ENCODE peak calls at places on chromosomes 13 and 19, in six cellular contexts. L is mesendoderm, T is IMR-90, K is H9, I is trophoblast cell, W is mesenchymal stem cell. A is an unnamed sample.

GRCh38 chr19:14517446-14517839 is 754 bp downstream of the DNAJB1 start:
- DNase-seq in L (peak; percentile 33), T (peak; percentile 28), K (no peak), I (peak; percentile 25), W (no peak), A (no peak)

GRCh38 chr19:13162749-13163608 is 12.8 kb downstream of the IER2 start:
- DNase-seq in L (peak; percentile 99), T (peak; percentile 97), K (peak; percentile 98), I (peak; percentile 100), W (peak; percentile 97), A (peak; percentile 93)

GRCh38 chr19:53254451-53255341 is at the start of gene ZNF677:
- DNase-seq in L (peak; percentile 92), T (peak; percentile 76), K (peak; percentile 93), I (peak; percentile 71), W (peak; percentile 76), A (peak; percentile 65)

GRCh38 chr13:93172109-93172508 is 54.5 kb upstream of the GPC6 start:
- DNase-seq in L (peak; percentile 17), T (no peak), K (no peak), I (no peak), W (no peak), A (no peak)

GRCh38 chr13:37618554-37618953 is 20.0 kb upstream of the POSTN start:
- DNase-seq in L (peak; percentile 43), T (peak; percentile 84), K (no peak), I (peak; percentile 86), W (peak; percentile 50), A (no peak)

GRCh38 chr13:45292176-45292575 is 48.8 kb downstream of the TPT1 start:
- DNase-seq in L (no peak), T (no peak), K (peak; percentile 9), I (no peak), W (no peak), A (no peak)

GRCh38 chr19:45801603-45802175 is 9.0 kb upstream of the DMWD start:
- DNase-seq in L (no peak), T (no peak), K (no peak), I (no peak), W (no peak), A (no peak)

GRCh38 chr19:3064011-3064330 is 1.7 kb upstream of the TLE5 start:
- DNase-seq in L (no peak), T (no peak), K (no peak), I (no peak), W (no peak), A (no peak)

GRCh38 chr19:31881988-31882387 is 463.4 kb upstream of the ZNF507 start:
- DNase-seq in L (no peak), T (no peak), K (no peak), I (no peak), W (no peak), A (no peak)

GRCh38 chr19:31883299-31883990 is 462.0 kb upstream of the ZNF507 start:
- DNase-seq in L (no peak), T (no peak), K (no peak), I (no peak), W (no peak), A (no peak)

GRCh38 chr19:31890230-31890629 is 455.2 kb upstream of the ZNF507 start:
- DNase-seq in L (peak; percentile 46), T (no peak), K (peak; percentile 56), I (no peak), W (no peak), A (no peak)

GRCh38 chr19:31882709-31883108 is 462.7 kb upstream of the ZNF507 start:
- DNase-seq in L (no peak), T (no peak), K (no peak), I (no peak), W (no peak), A (no peak)

DNA sequence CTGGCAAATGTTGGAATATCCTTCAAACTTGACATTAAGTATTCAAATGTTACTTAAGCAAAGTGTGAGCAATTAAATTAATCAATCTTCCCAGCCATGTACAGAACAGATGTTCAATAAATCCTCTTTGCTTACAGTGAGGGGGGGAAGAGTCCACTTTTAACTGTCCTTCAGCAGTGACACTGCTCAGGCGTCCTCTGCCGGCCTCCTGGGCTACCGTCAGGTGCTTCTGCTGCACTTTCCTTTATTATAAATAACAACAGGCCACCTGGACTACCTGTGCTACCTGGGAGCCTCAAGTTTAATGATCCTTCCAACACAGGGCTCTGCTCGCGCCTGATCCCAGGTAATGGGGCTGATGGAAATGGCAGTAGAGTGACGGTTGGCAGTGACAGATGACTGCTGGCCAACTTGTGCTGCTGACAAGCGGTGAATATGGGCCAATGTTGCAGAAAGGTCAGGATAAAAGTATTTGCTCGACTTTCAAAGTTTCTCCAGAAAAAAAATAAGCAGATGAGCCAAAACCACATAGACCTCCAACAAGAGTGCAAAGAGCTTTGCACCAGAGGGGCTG is 460.0 kb upstream of the ZNF507 start:
- DNase-seq in L (no peak), T (no peak), K (no peak), I (no peak), W (no peak), A (no peak)
- H2BK5ac ChIP-seq in L (no peak overlapping the region), T (no peak overlapping the region), K (no peak overlapping the region), I (no peak overlapping the region), W (no peak overlapping the region), A (no peak overlapping the region)

GRCh38 chr19:55597493-55597892 is 1.8 kb downstream of the FIZ1 start:
- DNase-seq in L (no peak), T (no peak), K (peak; percentile 39), I (no peak), W (no peak), A (no peak)
- H2BK5ac ChIP-seq in L (no peak overlapping the region), T (no peak overlapping the region), K (no peak overlapping the region), I (no peak overlapping the region), W (no peak overlapping the region), A (no peak overlapping the region)

DNA sequence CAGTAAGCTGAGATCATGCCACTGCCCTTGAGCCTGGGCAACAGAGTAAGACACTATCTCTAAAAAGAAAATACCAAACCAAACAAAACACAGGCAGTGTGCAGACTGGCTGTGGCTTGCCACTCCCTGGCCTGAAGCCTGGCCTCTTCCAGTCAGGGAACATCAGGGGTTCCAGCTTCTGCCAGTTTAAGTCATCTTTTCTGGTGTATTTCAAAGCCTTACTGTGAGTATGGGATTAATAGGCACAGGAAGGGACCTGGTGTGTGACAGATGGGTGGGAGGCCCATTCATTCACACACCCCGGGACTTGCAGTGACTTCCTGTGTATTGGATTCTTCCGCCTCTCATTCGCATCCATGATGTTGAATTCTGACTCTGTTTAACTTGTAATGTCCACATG is 26.9 kb upstream of the F2RL3 start:
- DNase-seq in L (no peak), T (no peak), K (no peak), I (no peak), W (no peak), A (no peak)
- H2BK5ac ChIP-seq in L (no peak overlapping the region), T (no peak overlapping the region), K (no peak overlapping the region), I (no peak overlapping the region), W (no peak overlapping the region), A (no peak overlapping the region)

GRCh38 chr13:75423946-75424345 is 58.0 kb downstream of the TBC1D4 start:
- DNase-seq in L (no peak), T (no peak), K (no peak), I (peak; percentile 78), W (no peak), A (no peak)

GRCh38 chr13:75421133-75421532 is 60.8 kb downstream of the TBC1D4 start:
- DNase-seq in L (peak; percentile 14), T (no peak), K (no peak), I (no peak), W (no peak), A (no peak)

GRCh38 chr13:75421987-75422386 is 60.0 kb downstream of the TBC1D4 start:
- DNase-seq in L (no peak), T (no peak), K (no peak), I (no peak), W (no peak), A (no peak)

GRCh38 chr13:75425216-75426009 is 56.6 kb downstream of the TBC1D4 start:
- DNase-seq in L (no peak), T (no peak), K (no peak), I (no peak), W (no peak), A (no peak)

GRCh38 chr13:75423383-75423782 is 58.6 kb downstream of the TBC1D4 start:
- DNase-seq in L (no peak), T (no peak), K (no peak), I (no peak), W (no peak), A (no peak)
- H2BK5ac ChIP-seq in L (no peak overlapping the region), T (no peak overlapping the region), K (no peak overlapping the region), I (no peak overlapping the region), W (no peak overlapping the region), A (no peak overlapping the region)

GRCh38 chr19:30395283-30395682 is 23.1 kb downstream of the ZNF536 start:
- DNase-seq in L (no peak), T (no peak), K (no peak), I (no peak), W (no peak), A (no peak)

GRCh38 chr19:30393046-30393445 is 20.9 kb downstream of the ZNF536 start:
- DNase-seq in L (no peak), T (no peak), K (no peak), I (no peak), W (no peak), A (no peak)

GRCh38 chr19:30391554-30392551 is 19.7 kb downstream of the ZNF536 start:
- DNase-seq in L (peak; percentile 59), T (no peak), K (peak; percentile 41), I (no peak), W (no peak), A (no peak)

GRCh38 chr19:30394481-30395151 is 22.4 kb downstream of the ZNF536 start:
- DNase-seq in L (no peak), T (no peak), K (no peak), I (no peak), W (no peak), A (no peak)

DNA sequence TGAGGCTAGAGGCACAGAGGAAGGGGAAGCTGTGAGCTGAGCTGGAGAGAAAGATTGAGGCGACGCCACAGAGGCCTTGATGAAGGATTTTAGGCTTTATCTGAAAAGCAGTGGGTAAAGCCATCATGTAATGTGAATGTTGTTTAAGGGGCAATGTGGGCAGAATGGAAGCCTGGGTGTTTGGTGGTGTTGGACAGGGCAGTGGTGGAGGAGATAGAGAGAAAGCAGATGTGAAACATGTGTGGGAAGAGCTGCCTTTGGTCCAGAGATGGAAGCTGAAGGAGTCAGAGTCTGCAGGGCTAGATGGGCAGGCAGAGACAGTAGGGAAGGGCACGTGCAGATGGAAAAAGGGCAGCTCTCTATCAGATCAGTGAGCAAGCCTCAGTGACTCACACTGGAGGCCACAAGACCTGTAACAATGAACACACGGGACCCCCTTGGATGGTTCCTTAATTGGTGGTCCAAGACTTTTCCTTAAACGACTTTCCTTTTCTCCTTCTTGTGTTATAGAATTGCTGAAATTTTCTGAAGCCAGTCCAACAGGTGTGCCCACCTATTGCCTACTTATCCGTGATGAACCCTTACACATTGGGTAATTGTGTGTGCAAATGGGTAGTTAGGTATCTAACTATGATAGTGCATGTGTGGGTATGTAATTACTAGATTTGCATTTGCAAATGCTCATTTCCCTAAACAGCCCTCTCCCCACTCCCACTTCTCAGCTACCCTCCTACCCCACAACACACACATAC is 21.7 kb downstream of the ZNF536 start:
- DNase-seq in L (no peak), T (no peak), K (no peak), I (no peak), W (no peak), A (no peak)
- H2BK5ac ChIP-seq in L (no peak overlapping the region), T (no peak overlapping the region), K (no peak overlapping the region), I (no peak overlapping the region), W (no peak overlapping the region), A (no peak overlapping the region)

A was measured in neuronal stem cell.